ENCODE peak calls at places on chromosomes 5 and 9, in eight cellular contexts. J is cardiac muscle cell, F is A549, V is HFFc6, K is fibroblast of the aortic adventitia, D is WTC11, L is epithelial cell of esophagus, Y is lower lobe of right lung. N is an unnamed sample.

GRCh38 chr5:115850771-115851416 is 9.2 kb downstream of the AP3S1 start:
- DNase-seq in J (no peak), F (no peak), V (peak; percentile 63), K (peak; percentile 79), D (no peak), L (no peak), Y (no peak), N (no peak)

GRCh38 chr9:133604214-133604613 is 5.0 kb downstream of the FAM163B start:
- DNase-seq in J (peak; percentile 60), F (no peak), V (no peak), K (no peak), D (no peak), L (no peak), Y (peak; percentile 32), N (no peak)

GRCh38 chr9:88267283-88267682 is 121.0 kb upstream of the SPIN1 start:
- DNase-seq in J (no peak), F (no peak), V (no peak), K (no peak), D (no peak), L (no peak), Y (no peak), N (no peak)

GRCh38 chr5:32217886-32218396 is 43.8 kb upstream of the GOLPH3 start:
- DNase-seq in J (peak; percentile 70), F (no peak), V (no peak), K (peak; percentile 31), D (no peak), L (peak; percentile 19), Y (no peak), N (no peak)

GRCh38 chr9:69604568-69605219 is 67.5 kb downstream of the APBA1 start:
- DNase-seq in J (no peak), F (no peak), V (no peak), K (no peak), D (no peak), L (no peak), Y (no peak), N (no peak)

GRCh38 chr5:157516016-157516415 is 56.0 kb downstream of the NIPAL4 start:
- DNase-seq in J (no peak), F (peak; percentile 30), V (peak; percentile 88), K (peak; percentile 72), D (no peak), L (peak; percentile 79), Y (no peak), N (peak; percentile 25)

GRCh38 chr5:133820516-133820915 is 147.9 kb downstream of the C5orf15 start:
- DNase-seq in J (peak; percentile 73), F (no peak), V (no peak), K (peak; percentile 12), D (no peak), L (no peak), Y (no peak), N (no peak)

GRCh38 chr5:118095100-118095499 is 893.2 kb downstream of the DTWD2 start:
- DNase-seq in J (peak; percentile 66), F (no peak), V (no peak), K (no peak), D (no peak), L (no peak), Y (no peak), N (no peak)

GRCh38 chr5:177147239-177147638 is 13.7 kb downstream of the NSD1 start:
- DNase-seq in J (no peak), F (no peak), V (peak; percentile 30), K (peak; percentile 32), D (no peak), L (no peak), Y (no peak), N (no peak)

GRCh38 chr9:129128689-129129088 is 17.5 kb downstream of the PTPA start:
- DNase-seq in J (no peak), F (no peak), V (no peak), K (no peak), D (no peak), L (no peak), Y (no peak), N (no peak)

GRCh38 chr9:69122391-69123141 is 51.5 kb upstream of the TJP2 start:
- DNase-seq in J (peak; percentile 36), F (no peak), V (peak; percentile 63), K (peak; percentile 96), D (no peak), L (peak; percentile 73), Y (no peak), N (no peak)

GRCh38 chr9:31185831-31186230 is 1198.6 kb upstream of the ACO1 start:
- DNase-seq in J (no peak), F (no peak), V (no peak), K (peak; percentile 60), D (no peak), L (peak; percentile 98), Y (no peak), N (no peak)

GRCh38 chr5:167763772-167764171 is 527.7 kb upstream of the WWC1 start:
- DNase-seq in J (no peak), F (no peak), V (peak; percentile 62), K (peak; percentile 85), D (no peak), L (peak; percentile 96), Y (no peak), N (no peak)

GRCh38 chr5:81391-82021 is 10.5 kb upstream of the PLEKHG4B start:
- DNase-seq in J (no peak), F (no peak), V (no peak), K (no peak), D (no peak), L (no peak), Y (no peak), N (no peak)

GRCh38 chr5:22649076-22649475 is 204.1 kb downstream of the CDH12 start:
- DNase-seq in J (no peak), F (no peak), V (no peak), K (no peak), D (no peak), L (peak; percentile 79), Y (no peak), N (no peak)

GRCh38 chr5:100644206-100644605 is 109.0 kb downstream of the FAM174A start:
- DNase-seq in J (no peak), F (no peak), V (no peak), K (no peak), D (no peak), L (no peak), Y (no peak), N (no peak)

GRCh38 chr5:74648835-74649286 is 8.3 kb upstream of the ENC1 start:
- DNase-seq in J (peak; percentile 66), F (peak; percentile 65), V (peak; percentile 58), K (peak; percentile 79), D (no peak), L (peak; percentile 73), Y (no peak), N (peak; percentile 36)

GRCh38 chr5:150540615-150541396 is 32.9 kb downstream of the NDST1 start:
- DNase-seq in J (no peak), F (no peak), V (peak; percentile 96), K (peak; percentile 96), D (no peak), L (peak; percentile 97), Y (no peak), N (no peak)

GRCh38 chr9:109934499-109935214 is 154.7 kb downstream of the PALM2AKAP2 start:
- DNase-seq in J (no peak), F (no peak), V (no peak), K (no peak), D (no peak), L (no peak), Y (no peak), N (no peak)

DNA sequence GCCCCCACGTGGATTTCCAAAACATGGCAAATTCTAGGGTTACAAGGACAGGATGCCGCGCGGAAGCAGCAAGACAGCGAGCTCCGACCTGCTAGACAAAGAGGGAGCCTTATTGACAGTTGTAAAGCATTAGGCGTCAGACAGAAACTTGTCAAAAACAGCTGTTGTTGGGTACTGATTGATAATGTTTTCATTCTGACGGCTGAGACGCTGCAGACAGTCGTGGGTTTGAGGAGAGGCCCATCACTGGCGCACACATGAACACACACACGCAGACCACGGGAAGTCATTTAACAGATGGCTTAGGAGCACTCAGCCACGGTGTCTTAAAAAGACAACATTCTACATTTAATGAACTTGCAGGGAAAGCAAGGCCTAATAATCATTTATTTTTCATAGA is 324.0 kb downstream of the NDUFS4 start:
- DNase-seq in J (no peak), F (no peak), V (no peak), K (no peak), D (no peak), L (no peak), Y (no peak), N (peak; percentile 27)
- TF ChIP-seq CTCF in J (no peak), F (no peak), V (no peak), K (no peak), D (no peak), L (no peak), Y (no peak), N (no peak)

DNA sequence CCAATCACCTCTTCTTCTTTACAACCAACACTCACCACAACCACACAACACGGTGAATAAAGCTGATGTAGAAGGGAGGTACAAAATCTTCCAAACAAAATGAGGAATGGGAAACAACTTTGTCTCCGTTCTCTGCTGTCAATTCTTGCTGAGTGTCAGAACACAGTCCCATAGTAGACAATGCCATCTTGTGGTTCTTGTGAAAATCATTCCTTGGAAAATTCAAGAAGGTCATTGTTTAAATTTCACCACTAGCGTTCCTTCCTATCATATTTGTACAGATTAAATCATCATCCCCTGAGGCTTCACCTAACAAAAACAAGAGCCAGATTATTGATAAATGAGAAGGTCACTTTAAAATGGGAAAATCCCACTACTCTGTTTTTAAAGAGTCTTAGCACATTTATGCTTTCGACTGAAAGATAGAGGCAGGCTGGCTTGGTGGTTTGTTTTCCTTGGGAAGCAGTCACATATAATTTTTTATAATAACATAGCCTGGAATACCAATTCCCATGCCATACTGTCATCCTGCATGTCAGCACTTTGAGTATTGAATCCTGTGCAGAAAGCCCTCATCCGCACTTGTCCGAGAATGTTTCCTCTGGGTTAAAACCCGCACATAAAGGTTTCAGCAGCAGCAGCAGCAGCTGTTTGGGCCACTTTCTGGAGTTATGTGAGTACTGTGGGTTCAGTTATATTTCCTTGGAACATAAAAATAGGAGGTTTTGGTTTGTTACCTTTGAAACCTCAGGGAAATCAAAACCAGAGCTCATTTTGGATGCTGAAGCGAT is 395.0 kb upstream of the SMARCA2 start:
- DNase-seq in J (peak; percentile 7), F (peak; percentile 33), V (no peak), K (no peak), D (no peak), L (peak; percentile 67), Y (no peak), N (no peak)
- TF ChIP-seq CTCF in J (peak; percentile 16), F (peak; percentile 25), V (peak; percentile 53), K (no peak), D (no peak), L (peak; percentile 67), Y (peak; percentile 2), N (no peak)

GRCh38 chr5:120735076-120735475 is 271.0 kb downstream of the PRR16 start:
- DNase-seq in J (no peak), F (no peak), V (no peak), K (peak; percentile 9), D (no peak), L (no peak), Y (no peak), N (no peak)
- TF ChIP-seq CTCF in J (no peak), F (no peak), V (no peak), K (peak; percentile 36), D (no peak), L (no peak), Y (no peak), N (no peak)

GRCh38 chr9:32550609-32551490 is 1.3 kb upstream of the SMIM27 start:
- DNase-seq in J (peak; percentile 98), F (peak; percentile 93), V (peak; percentile 78), K (peak; percentile 89), D (peak; percentile 98), L (peak; percentile 85), Y (peak; percentile 92), N (peak; percentile 98)
- TF ChIP-seq CTCF in J (peak; percentile 17), F (no peak), V (peak; percentile 7), K (no peak), D (no peak), L (peak; percentile 4), Y (no peak), N (no peak)

GRCh38 chr9:20280330-20280729 is 342.0 kb downstream of the MLLT3 start:
- DNase-seq in J (no peak), F (no peak), V (no peak), K (no peak), D (peak; percentile 21), L (no peak), Y (no peak), N (no peak)
- TF ChIP-seq CTCF in J (no peak), F (no peak), V (no peak), K (no peak), D (no peak), L (no peak), Y (no peak), N (no peak)